ENCODE peak calls at places on chromosomes 1 and 21, in four cellular contexts. P, B, K and L are unnamed samples.

GRCh38 chr21:34363733-34364132 is at the start of gene KCNE2:
- DNase-seq in P (no peak), B (no peak), K (no peak), L (no peak)

GRCh38 chr1:233441981-233442380 is 114.5 kb downstream of the MAP3K21 start:
- DNase-seq in P (no peak), B (no peak), K (no peak), L (no peak)

GRCh38 chr1:181469829-181470228 is 13.5 kb upstream of the CACNA1E start:
- DNase-seq in P (peak), B (no peak), K (peak), L (no peak)

GRCh38 chr1:26335774-26336476 is 18.0 kb downstream of the CRYBG2 start:
- DNase-seq in P (no peak), B (no peak), K (no peak), L (no peak)

GRCh38 chr21:35084869-35085268 is 35.8 kb upstream of the RUNX1 start:
- DNase-seq in P (no peak), B (no peak), K (peak), L (no peak)

GRCh38 chr1:53715478-53715877 is 23.5 kb downstream of the GLIS1 start:
- DNase-seq in P (peak), B (no peak), K (no peak), L (peak)

GRCh38 chr1:246246430-246246829 is 260.6 kb downstream of the SMYD3 start:
- DNase-seq in P (no peak), B (no peak), K (no peak), L (no peak)

GRCh38 chr1:153687346-153687745 is 8.9 kb downstream of the NPR1 start:
- DNase-seq in P (no peak), B (no peak), K (no peak), L (no peak)

GRCh38 chr1:78633209-78633608 is 13.0 kb downstream of the IFI44L start:
- DNase-seq in P (no peak), B (no peak), K (no peak), L (no peak)

GRCh38 chr21:29374481-29374880 is 75.8 kb downstream of the BACH1 start:
- DNase-seq in P (no peak), B (no peak), K (no peak), L (no peak)

GRCh38 chr1:236058141-236058626 is 6.7 kb downstream of the NID1 start:
- DNase-seq in P (no peak), B (no peak), K (no peak), L (no peak)

GRCh38 chr1:17181785-17182464 is 23.0 kb upstream of the PADI1 start:
- DNase-seq in P (no peak), B (no peak), K (no peak), L (no peak)

GRCh38 chr1:234396092-234396491 is 22.8 kb downstream of the COA6 start:
- DNase-seq in P (no peak), B (no peak), K (no peak), L (no peak)

GRCh38 chr21:41664881-41665765 is 101.7 kb downstream of the RIPK4 start:
- DNase-seq in P (no peak), B (no peak), K (no peak), L (no peak)

DNA sequence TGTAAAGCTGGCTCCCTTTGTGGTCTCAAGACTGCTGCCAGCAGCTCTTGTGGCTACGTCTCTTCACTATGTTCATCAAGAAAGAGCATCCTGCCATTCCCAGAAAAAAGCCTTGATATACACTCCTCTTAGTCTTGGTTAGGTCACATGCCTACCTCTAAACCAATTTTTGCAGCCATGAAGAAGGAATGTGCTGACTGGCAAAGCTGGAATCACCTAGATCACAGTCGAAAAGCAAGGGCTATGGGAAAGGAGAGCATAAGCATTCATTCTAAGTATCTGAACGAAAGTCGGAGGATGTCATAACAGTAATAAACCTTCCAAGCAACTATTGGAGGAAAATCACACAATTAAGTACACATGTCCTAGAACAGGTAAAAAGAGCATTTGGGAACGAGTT is 15.0 kb downstream of the F3 start:
- DNase-seq in P (no peak), B (no peak), K (no peak), L (no peak)
- H3K27ac ChIP-seq in P (no peak), B (peak), K (peak), L (no peak)

GRCh38 chr1:96721053-96721381 is 567 bp upstream of the PTBP2 start:
- DNase-seq in P (no peak), B (no peak), K (no peak), L (no peak)
- H3K27ac ChIP-seq in P (no peak), B (peak), K (no peak), L (peak)

DNA sequence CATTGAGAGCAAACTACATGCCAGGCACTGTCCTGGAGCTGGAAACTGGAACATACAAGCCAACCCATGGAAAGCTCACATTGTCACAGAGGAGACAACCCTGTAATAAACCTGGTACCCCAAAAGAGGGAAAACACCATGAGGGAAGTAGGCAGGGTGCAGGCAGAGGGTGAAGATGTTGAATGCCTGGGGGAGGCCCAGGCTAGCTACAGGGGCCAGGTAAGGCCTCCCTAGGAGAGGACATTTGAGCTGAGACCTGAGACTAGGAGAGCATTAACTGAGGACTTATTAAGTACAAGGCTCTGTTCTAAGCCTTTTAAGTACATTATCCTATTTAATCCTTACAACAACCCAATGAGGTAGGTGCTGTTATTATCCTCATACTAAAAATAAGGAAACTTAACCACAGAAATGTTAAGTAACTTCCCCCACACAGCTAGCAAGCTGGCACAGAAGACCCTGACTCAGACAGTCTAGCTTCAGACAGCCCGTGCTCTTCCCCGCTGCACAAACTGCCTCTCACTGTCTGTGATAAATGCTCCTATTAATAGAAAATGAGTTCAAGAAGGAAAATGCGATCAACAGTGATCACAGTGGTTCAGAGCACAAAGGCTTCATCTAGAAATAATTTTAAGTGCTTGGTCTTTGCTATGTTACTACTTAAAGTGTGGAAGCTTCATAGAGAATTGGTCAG is 41.8 kb downstream of the ZNF281 start:
- DNase-seq in P (no peak), B (no peak), K (peak), L (no peak)
- H3K27ac ChIP-seq in P (peak), B (peak), K (peak), L (no peak)

GRCh38 chr21:36643374-36644250 is 55.3 kb upstream of the SIM2 start:
- DNase-seq in P (no peak), B (no peak), K (no peak), L (no peak)
- H3K27ac ChIP-seq in P (no peak), B (no peak), K (no peak), L (no peak)

GRCh38 chr1:205515781-205516253 is 11.3 kb downstream of the CDK18 start:
- DNase-seq in P (peak), B (no peak), K (no peak), L (no peak)

GRCh38 chr1:205517288-205517687 is 12.8 kb downstream of the CDK18 start:
- DNase-seq in P (no peak), B (no peak), K (no peak), L (no peak)

GRCh38 chr1:205517763-205518162 is 13.3 kb downstream of the CDK18 start:
- DNase-seq in P (no peak), B (no peak), K (no peak), L (no peak)

GRCh38 chr1:205514211-205515142 is 10.0 kb downstream of the CDK18 start:
- DNase-seq in P (no peak), B (no peak), K (no peak), L (no peak)

DNA sequence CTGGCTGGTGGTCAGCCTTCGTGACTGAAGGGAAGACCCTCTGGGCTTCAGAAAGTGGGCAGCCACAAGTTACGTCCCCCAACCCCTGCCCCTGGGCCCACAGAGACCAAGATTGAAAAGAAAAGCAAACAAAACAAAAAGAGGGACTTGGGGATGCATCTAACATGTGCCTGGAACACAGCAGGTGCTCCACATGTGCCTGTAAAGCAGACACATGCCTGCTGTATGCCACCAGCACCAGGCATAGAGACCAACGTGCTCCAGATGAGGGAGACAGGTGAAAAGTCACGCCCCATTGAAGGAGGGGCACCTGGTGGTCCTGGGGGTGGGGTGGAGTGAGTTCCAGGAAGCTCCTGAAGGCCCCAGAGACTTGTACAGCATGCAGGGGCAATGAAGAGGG is 11.9 kb downstream of the CDK18 start:
- DNase-seq in P (no peak), B (no peak), K (no peak), L (no peak)
- H3K27ac ChIP-seq in P (no peak), B (no peak), K (no peak), L (no peak)

DNA sequence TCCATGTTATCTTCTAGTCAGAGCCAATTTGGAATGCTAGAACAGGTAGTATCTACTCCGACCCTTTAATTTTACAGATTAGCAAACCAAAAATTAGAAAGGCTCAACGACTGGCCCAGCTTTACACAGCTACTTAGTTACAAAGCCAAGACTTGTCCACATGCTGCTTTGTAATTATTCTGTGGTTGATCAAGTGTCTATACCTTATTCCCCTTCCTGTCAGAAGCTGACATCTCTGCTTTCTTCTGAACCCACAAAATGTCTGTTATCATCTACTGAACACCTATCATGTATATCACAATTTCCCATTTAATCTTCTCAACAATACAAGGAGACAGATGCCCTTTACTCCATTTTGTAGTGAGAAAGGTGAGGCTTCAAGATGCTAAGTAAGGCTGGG is 15.6 kb downstream of the TGFBR3 start:
- DNase-seq in P (no peak), B (no peak), K (no peak), L (no peak)
- H3K27ac ChIP-seq in P (no peak), B (no peak), K (no peak), L (no peak)

DNA sequence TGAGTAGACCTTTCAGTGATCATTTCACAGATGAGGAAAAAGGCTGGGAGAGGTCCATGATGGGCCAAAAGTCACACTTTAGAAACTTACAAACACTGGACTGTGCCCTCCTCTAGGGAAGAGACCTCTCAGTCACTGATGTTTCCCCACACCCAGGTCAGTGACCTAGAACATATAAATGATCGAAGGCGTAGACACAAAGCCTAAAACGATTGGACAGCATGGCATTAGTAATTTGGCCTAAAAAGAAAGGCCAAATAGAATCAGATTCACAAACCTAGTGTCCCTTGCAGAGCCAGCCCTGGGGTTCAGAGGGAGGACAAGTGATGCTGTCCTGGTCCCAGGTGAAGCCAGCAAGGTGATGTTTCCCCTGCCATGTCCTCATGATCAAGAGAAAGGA is 27.7 kb downstream of the TRABD2B start:
- DNase-seq in P (no peak), B (no peak), K (no peak), L (no peak)
- H3K27ac ChIP-seq in P (no peak), B (no peak), K (no peak), L (no peak)

GRCh38 chr1:108043712-108044111 is 78.7 kb upstream of the VAV3 start:
- DNase-seq in P (no peak), B (no peak), K (no peak), L (no peak)
- H3K27ac ChIP-seq in P (no peak), B (no peak), K (no peak), L (no peak)